ENCODE peak calls at places on chromosomes 7 and 10, in eight cellular contexts. A, V, B, R, I, G, K and W are unnamed samples.

GRCh38 chr10:26803849-26804248 is 56.9 kb downstream of the ABI1 start:
- DNase-seq in A (no peak), R (no peak), K (no peak), B (no peak), G (no peak), V (no peak), I (no peak), W (no peak)

GRCh38 chr10:97117372-97117771 is 68.4 kb downstream of the SLIT1 start:
- DNase-seq in G (no peak), K (no peak), V (no peak), A (no peak), I (peak), B (no peak), R (no peak), W (no peak)

GRCh38 chr10:133158756-133159610 is 1.0 kb upstream of the KNDC1 start:
- DNase-seq in V (peak), K (no peak), B (peak), G (no peak), I (no peak), R (no peak), A (peak), W (no peak)

GRCh38 chr7:117690147-117690546 is 183.1 kb downstream of the CTTNBP2 start:
- DNase-seq in B (no peak), R (no peak), V (no peak), G (no peak), I (no peak), A (no peak), K (no peak), W (no peak)

GRCh38 chr7:42642699-42643098 is 269.2 kb downstream of the C7orf25 start:
- DNase-seq in V (no peak), B (no peak), K (no peak), R (no peak), A (no peak), G (no peak), I (peak), W (no peak)

GRCh38 chr10:128579280-128579679 is 453.1 kb upstream of the MKI67 start:
- DNase-seq in A (no peak), B (no peak), G (no peak), K (no peak), V (no peak), R (no peak), I (no peak), W (no peak)

GRCh38 chr10:71312840-71313789 is 5.9 kb upstream of the SLC29A3 start:
- DNase-seq in G (peak), I (no peak), B (no peak), A (peak), K (no peak), V (no peak), R (no peak), W (no peak)

GRCh38 chr10:122099562-122099961 is 110.6 kb downstream of the TACC2 start:
- DNase-seq in V (no peak), K (no peak), B (no peak), I (no peak), G (no peak), A (no peak), R (no peak), W (no peak)

GRCh38 chr10:101028446-101029244 is 2.3 kb downstream of the PDZD7 start:
- DNase-seq in G (no peak), B (no peak), A (no peak), I (peak), K (no peak), R (no peak), V (no peak), W (no peak)

GRCh38 chr10:96670786-96671185 is 49.5 kb downstream of the PIK3AP1 start:
- DNase-seq in V (peak), R (no peak), K (no peak), I (no peak), B (peak), A (no peak), G (no peak), W (no peak)

GRCh38 chr10:61897671-61898434 is 3.6 kb upstream of the ARID5B start:
- DNase-seq in A (peak), V (peak), I (peak), B (no peak), G (peak), K (no peak), R (no peak), W (no peak)

GRCh38 chr7:84251183-84251845 is 56.7 kb upstream of the SEMA3A start:
- DNase-seq in A (peak), K (no peak), G (peak), V (peak), R (no peak), I (peak), B (no peak), W (no peak)

GRCh38 chr10:73647211-73647874 is 6.1 kb upstream of the MYOZ1 start:
- DNase-seq in A (peak), V (no peak), K (peak), R (peak), B (peak), G (peak), I (no peak), W (peak)

GRCh38 chr7:134444198-134444960 is 14.5 kb downstream of the AKR1B1 start:
- DNase-seq in K (no peak), V (no peak), R (no peak), I (peak), G (no peak), A (no peak), B (no peak), W (no peak)